ENCODE peak calls at places on chromosomes 1 and 21, in five cellular contexts. L, O, X, N and F are unnamed samples.

GRCh38 chr1:36787312-36787711 is 247.0 kb downstream of the GRIK3 start:
- DNase-seq in X (peak; percentile 61), N (no peak), O (no peak), L (no peak), F (no peak)

GRCh38 chr21:40765771-40766170 is 81.2 kb downstream of the DSCAM start:
- DNase-seq in N (no peak), X (peak; percentile 8), L (no peak), O (no peak), F (no peak)

GRCh38 chr1:80075351-80075750 is 1068.8 kb upstream of the ADGRL4 start:
- DNase-seq in X (no peak), N (no peak), O (no peak), L (no peak), F (no peak)

GRCh38 chr1:159091547-159092397 is 15.2 kb upstream of the AIM2 start:
- DNase-seq in X (no peak), N (no peak), L (no peak), O (no peak), F (no peak)

GRCh38 chr1:36667836-36668235 is 185.1 kb upstream of the CSF3R start:
- DNase-seq in N (no peak), L (no peak), X (no peak), O (no peak), F (no peak)

GRCh38 chr1:43143441-43143888 is 28.6 kb downstream of the EBNA1BP2 start:
- DNase-seq in N (no peak), O (no peak), X (peak; percentile 42), L (no peak), F (no peak)

GRCh38 chr1:119718409-119718808 is 6.7 kb downstream of the PHGDH start:
- DNase-seq in O (no peak), X (no peak), L (no peak), N (no peak), F (no peak)

GRCh38 chr21:32538147-32538792 is 47.1 kb downstream of the TCP10L start:
- DNase-seq in N (no peak), L (no peak), X (no peak), O (no peak), F (no peak)

GRCh38 chr1:156114919-156115513 is 505 bp downstream of the LMNA start:
- DNase-seq in N (no peak), O (no peak), L (no peak), X (peak; percentile 63), F (no peak)

GRCh38 chr1:153428790-153429189 is 12.5 kb downstream of the S100A7A start:
- DNase-seq in N (no peak), X (peak; percentile 27), L (no peak), O (no peak), F (no peak)

GRCh38 chr1:11856698-11857097 is 2.0 kb downstream of the NPPB start:
- DNase-seq in N (no peak), X (no peak), O (no peak), L (no peak), F (no peak)

GRCh38 chr1:115426271-115426771 is 88.3 kb upstream of the NGF start:
- DNase-seq in L (no peak), O (no peak), X (no peak), N (no peak), F (peak; percentile 72)

GRCh38 chr21:44440241-44441040 is 14.9 kb upstream of the LRRC3 start:
- DNase-seq in O (no peak), L (peak; percentile 10), X (no peak), N (no peak), F (no peak)

GRCh38 chr1:100353988-100354387 is 1.7 kb downstream of the CDC14A start:
- DNase-seq in X (peak; percentile 18), O (no peak), L (no peak), N (no peak), F (no peak)

GRCh38 chr1:82778612-82779011 is 977.9 kb downstream of the ADGRL2 start:
- DNase-seq in L (no peak), O (no peak), X (peak; percentile 9), N (no peak), F (no peak)

GRCh38 chr1:110119843-110120242 is 7.6 kb downstream of the UBL4B start:
- DNase-seq in L (no peak), X (no peak), N (peak; percentile 13), O (no peak), F (no peak)